ENCODE peak calls at places on chromosomes 3 and 15, in nine cellular contexts. K is heart right ventricle; J is CD4-positive, alpha-beta T cell; Y is psoas muscle; M is osteoblast; Z is thoracic aorta; I is suprapubic skin; P is right atrium auricular region; E is upper lobe of right lung. R is an unnamed sample.

GRCh38 chr3:140117111-140117526 is 182.1 kb downstream of the CLSTN2 start:
- DNase-seq in K (no peak), J (no peak), Y (no peak), M (no peak), Z (no peak), I (no peak), P (no peak), E (no peak), R (no peak)

GRCh38 chr3:192850501-192850981 is 67.1 kb downstream of the MB21D2 start:
- DNase-seq in K (no peak), J (no peak), Y (no peak), M (peak; percentile 84), Z (no peak), I (no peak), P (no peak), E (no peak), R (peak; percentile 88)

GRCh38 chr3:72661115-72661457 is 187.2 kb downstream of the SHQ1 start:
- DNase-seq in K (peak; percentile 70), J (no peak), Y (peak; percentile 67), M (peak; percentile 92), Z (peak; percentile 33), I (peak; percentile 68), P (peak; percentile 60), E (peak; percentile 79), R (peak; percentile 51)

GRCh38 chr3:20935791-20936190 is 749.8 kb upstream of the SGO1 start:
- DNase-seq in K (no peak), J (no peak), Y (no peak), M (no peak), Z (no peak), I (no peak), P (no peak), E (no peak), R (no peak)

GRCh38 chr3:168096210-168096795 is 579 bp upstream of the GOLIM4 start:
- DNase-seq in K (no peak), J (no peak), Y (peak; percentile 61), M (peak; percentile 93), Z (peak; percentile 43), I (peak; percentile 68), P (peak; percentile 79), E (peak; percentile 79), R (no peak)

GRCh38 chr3:114827495-114827894 is 319.6 kb downstream of the ZBTB20 start:
- DNase-seq in K (peak; percentile 24), J (no peak), Y (no peak), M (no peak), Z (no peak), I (no peak), P (no peak), E (no peak), R (no peak)

GRCh38 chr3:172410702-172411477 is 37.4 kb downstream of the GHSR start:
- DNase-seq in K (no peak), J (no peak), Y (no peak), M (no peak), Z (no peak), I (no peak), P (no peak), E (no peak), R (no peak)

GRCh38 chr3:16866447-16867025 is 18.2 kb upstream of the PLCL2 start:
- DNase-seq in K (no peak), J (no peak), Y (no peak), M (no peak), Z (no peak), I (no peak), P (no peak), E (no peak), R (no peak)

GRCh38 chr3:135576786-135577185 is 388.7 kb upstream of the PPP2R3A start:
- DNase-seq in K (no peak), J (no peak), Y (no peak), M (no peak), Z (no peak), I (no peak), P (no peak), E (no peak), R (no peak)

GRCh38 chr3:135582800-135583199 is 382.7 kb upstream of the PPP2R3A start:
- DNase-seq in K (no peak), J (no peak), Y (no peak), M (no peak), Z (no peak), I (no peak), P (no peak), E (no peak), R (no peak)

DNA sequence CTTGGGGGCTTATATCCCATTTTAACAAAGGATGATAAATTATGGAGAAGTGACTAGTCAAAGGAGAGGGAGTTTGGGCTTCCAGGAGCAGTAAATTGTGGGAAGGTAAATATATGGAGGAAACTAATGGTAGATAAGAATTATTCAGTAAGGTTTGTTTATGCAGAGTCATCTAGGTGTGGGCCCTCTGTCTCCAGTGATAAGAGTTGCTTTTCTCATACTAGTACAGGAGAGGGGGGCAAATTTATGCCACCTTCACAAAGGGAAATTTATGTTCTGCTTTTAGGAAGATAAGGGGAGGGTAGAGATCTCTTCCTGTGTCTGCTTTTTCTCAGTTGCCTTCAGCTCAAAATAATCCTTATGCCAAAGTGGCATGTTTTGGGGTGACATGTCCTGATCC is 383.7 kb upstream of the PPP2R3A start:
- DNase-seq in K (no peak), J (no peak), Y (no peak), M (no peak), Z (no peak), I (no peak), P (no peak), E (no peak), R (no peak)
- H3K9me3 ChIP-seq in K (peaks cover 8% of the 10 kb centered on the region), J (no peaks in the 10 kb centered on the region), Y (peaks cover 7% of the 10 kb centered on the region), M (no peaks in the 10 kb centered on the region), Z (no peaks in the 10 kb centered on the region), I (no peaks in the 10 kb centered on the region), P (no peaks in the 10 kb centered on the region), E (no peaks in the 10 kb centered on the region), R (no peaks in the 10 kb centered on the region)

DNA sequence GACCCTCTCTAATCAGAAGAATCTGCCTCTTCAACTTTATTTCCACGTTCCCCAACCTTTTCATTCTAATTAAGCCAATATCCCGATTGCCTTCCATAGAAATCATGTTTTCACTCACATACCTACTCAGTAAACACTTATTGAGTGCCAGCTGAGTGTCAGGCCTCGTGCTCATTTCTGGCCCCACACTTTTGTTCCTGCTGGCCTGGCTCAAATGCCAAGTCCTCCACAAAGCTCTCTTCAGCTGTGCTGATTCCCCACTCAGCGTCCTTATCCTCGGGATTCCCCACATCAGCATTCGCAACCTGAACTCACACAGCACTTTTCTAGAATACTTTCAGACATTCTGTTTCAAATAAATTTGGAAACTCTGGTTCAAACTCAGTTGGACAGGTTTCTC is 68.9 kb downstream of the THBS1 start:
- DNase-seq in K (no peak), J (no peak), Y (no peak), M (no peak), Z (no peak), I (no peak), P (no peak), E (no peak), R (no peak)
- TF ChIP-seq CTCF in K (no peak), J (no peak), Y (no peak), M (no peak), Z (no peak), I (no peak), P (no peak), E (no peak), R (no peak)

GRCh38 chr3:138432576-138433240 is 1.7 kb upstream of the ESYT3 start:
- DNase-seq in K (no peak), J (no peak), Y (no peak), M (peak; percentile 86), Z (no peak), I (peak; percentile 27), P (no peak), E (no peak), R (no peak)
- H3K27me3 ChIP-seq in K (peaks cover 49% of the 10 kb centered on the region), J (peaks cover 42% of the 10 kb centered on the region), Y (no peaks in the 10 kb centered on the region), M (peaks cover 45% of the 10 kb centered on the region), Z (no peaks in the 10 kb centered on the region), I (peaks cover 9% of the 10 kb centered on the region), P (no peaks in the 10 kb centered on the region), E (peaks cover 37% of the 10 kb centered on the region), R (no peaks in the 10 kb centered on the region)

GRCh38 chr15:22253676-22254408 is 173.5 kb downstream of the OR4M2 start:
- DNase-seq in K (no peak), J (no peak), Y (no peak), M (no peak), Z (no peak), I (no peak), P (no peak), E (no peak), R (no peak)
- H3K9me3 ChIP-seq in K (no peaks in the 10 kb centered on the region), J (no peaks in the 10 kb centered on the region), Y (no peaks in the 10 kb centered on the region), M (peaks cover 5% of the 10 kb centered on the region), Z (no peaks in the 10 kb centered on the region), I (peaks cover 7% of the 10 kb centered on the region), P (no peaks in the 10 kb centered on the region), E (no peaks in the 10 kb centered on the region), R (no peaks in the 10 kb centered on the region)

DNA sequence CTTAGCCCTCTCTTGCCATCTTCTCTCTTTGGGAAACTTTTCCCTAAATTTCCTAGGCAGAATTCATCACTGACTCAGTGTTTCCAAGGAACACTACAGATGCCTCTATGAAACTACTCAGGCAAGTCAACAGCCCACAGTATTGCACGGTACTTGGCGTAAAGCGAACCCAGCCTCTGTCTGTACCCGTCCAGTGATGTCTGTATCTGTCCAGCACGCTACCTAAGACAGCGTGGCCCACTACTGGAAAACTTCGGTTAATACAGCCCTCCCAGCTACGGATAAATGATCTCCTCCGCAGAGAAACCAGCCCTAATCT is 467 bp downstream of the SKIC8 start:
- DNase-seq in K (no peak), J (no peak), Y (no peak), M (no peak), Z (no peak), I (no peak), P (no peak), E (no peak), R (no peak)
- TF ChIP-seq CTCF in K (no peak), J (no peak), Y (no peak), M (peak; percentile 14), Z (no peak), I (no peak), P (no peak), E (no peak), R (no peak)

GRCh38 chr15:79198461-79198860 is 84.1 kb upstream of the ANKRD34C start:
- DNase-seq in K (no peak), J (no peak), Y (no peak), M (no peak), Z (no peak), I (no peak), P (no peak), E (no peak), R (peak; percentile 28)
- H3K27me3 ChIP-seq in K (peaks cover 16% of the 10 kb centered on the region), J (no peaks in the 10 kb centered on the region), Y (peaks cover 2% of the 10 kb centered on the region), M (peaks cover 9% of the 10 kb centered on the region), Z (no peaks in the 10 kb centered on the region), I (peaks cover 19% of the 10 kb centered on the region), P (no peaks in the 10 kb centered on the region), E (peaks cover 14% of the 10 kb centered on the region), R (no peaks in the 10 kb centered on the region)

DNA sequence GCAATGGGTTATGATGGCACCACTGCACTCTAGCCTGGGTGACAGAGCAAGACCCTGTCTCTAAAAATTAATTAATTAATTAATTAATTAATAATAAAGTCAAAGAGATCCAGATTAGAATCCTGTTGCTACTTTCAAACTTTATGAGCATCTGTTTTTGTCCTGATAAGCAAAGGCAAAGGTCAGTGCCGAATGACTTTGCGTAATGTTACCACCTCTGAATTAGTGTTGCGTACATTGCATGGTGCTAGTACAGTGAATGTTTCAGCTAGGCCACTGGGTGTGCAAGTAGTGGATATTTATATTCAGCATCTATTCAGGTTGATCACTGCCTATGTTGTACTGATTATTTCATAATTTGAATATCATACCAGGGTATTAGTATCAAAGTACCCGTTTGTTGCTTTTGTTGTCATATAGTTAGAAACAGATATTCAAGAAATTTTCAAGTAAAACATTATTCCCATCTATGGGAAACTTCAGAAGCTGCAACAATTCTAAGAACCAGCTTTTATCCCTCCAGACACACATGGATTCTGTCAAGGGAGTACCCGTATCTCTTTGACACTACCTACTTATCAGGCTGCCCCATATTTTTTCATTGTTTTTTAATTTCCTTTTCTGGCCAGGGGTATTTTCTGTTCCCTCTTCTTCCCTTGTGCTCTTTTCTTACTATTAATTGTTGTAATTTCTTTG is 127.1 kb upstream of the GRM7 start:
- DNase-seq in K (no peak), J (no peak), Y (no peak), M (no peak), Z (no peak), I (no peak), P (no peak), E (no peak), R (peak; percentile 47)
- H3K9me3 ChIP-seq in K (no peaks in the 10 kb centered on the region), J (no peaks in the 10 kb centered on the region), Y (no peaks in the 10 kb centered on the region), M (no peaks in the 10 kb centered on the region), Z (no peaks in the 10 kb centered on the region), I (no peaks in the 10 kb centered on the region), P (no peaks in the 10 kb centered on the region), E (no peaks in the 10 kb centered on the region), R (no peaks in the 10 kb centered on the region)